ENCODE peak calls at places on chromosomes 3 and 15, in four cellular contexts. S is DND-41, A is endodermal cell, X is sigmoid colon. T is an unnamed sample.

GRCh38 chr3:16935766-16936165 is 51.0 kb downstream of the PLCL2 start:
- DNase-seq in S (no peak), A (no peak), X (no peak), T (no peak)

GRCh38 chr3:125679258-125679657 is 84.0 kb upstream of the OSBPL11 start:
- DNase-seq in S (no peak), A (peak; percentile 61), X (no peak), T (no peak)

GRCh38 chr3:44529927-44530326 is 25.1 kb upstream of the ZKSCAN7 start:
- DNase-seq in S (peak; percentile 41), A (no peak), X (no peak), T (peak; percentile 11)

GRCh38 chr3:143035466-143036214 is 34.3 kb downstream of the U2SURP start:
- DNase-seq in S (no peak), A (no peak), X (no peak), T (no peak)

GRCh38 chr3:87145553-87145952 is 81.6 kb upstream of the CHMP2B start:
- DNase-seq in S (peak; percentile 17), A (peak; percentile 89), X (no peak), T (no peak)

GRCh38 chr3:141021261-141021660 is 29.9 kb upstream of the SPSB4 start:
- DNase-seq in S (no peak), A (no peak), X (no peak), T (no peak)

GRCh38 chr15:69338535-69339213 is 40.0 kb downstream of the PAQR5 start:
- DNase-seq in S (no peak), A (no peak), X (no peak), T (peak; percentile 59)

GRCh38 chr3:52084954-52085730 is 28.8 kb upstream of the DUSP7 start:
- DNase-seq in S (no peak), A (peak; percentile 78), X (no peak), T (no peak)

GRCh38 chr3:191882289-191882688 is 421.3 kb downstream of the PYDC2 start:
- DNase-seq in S (no peak), A (no peak), X (no peak), T (no peak)

GRCh38 chr3:15287565-15288330 is 44.6 kb downstream of the SH3BP5 start:
- DNase-seq in S (no peak), A (no peak), X (peak; percentile 95), T (no peak)

GRCh38 chr3:192916455-192917257 is 1.0 kb downstream of the MB21D2 start:
- DNase-seq in S (no peak), A (peak; percentile 88), X (peak; percentile 87), T (peak; percentile 56)

GRCh38 chr15:58222698-58223097 is 84.5 kb downstream of the AQP9 start:
- DNase-seq in S (no peak), A (no peak), X (no peak), T (peak; percentile 18)

GRCh38 chr3:189780556-189781270 is 149.5 kb downstream of the TP63 start:
- DNase-seq in S (no peak), A (no peak), X (no peak), T (no peak)

GRCh38 chr15:75215107-75216004 is 13.7 kb downstream of the C15orf39 start:
- DNase-seq in S (no peak), A (no peak), X (no peak), T (no peak)

GRCh38 chr3:127614928-127615592 is 13.9 kb upstream of the PODXL2 start:
- DNase-seq in S (no peak), A (no peak), X (no peak), T (no peak)

GRCh38 chr3:45218578-45219390 is 7.3 kb downstream of the TMEM158 start:
- DNase-seq in S (no peak), A (no peak), X (no peak), T (peak; percentile 39)

GRCh38 chr3:66885326-66886000 is 112.6 kb upstream of the KBTBD8 start:
- DNase-seq in S (no peak), A (peak; percentile 52), X (no peak), T (peak; percentile 1)

GRCh38 chr15:81170504-81170903 is 26.2 kb upstream of the IL16 start:
- DNase-seq in S (no peak), A (no peak), X (no peak), T (no peak)

GRCh38 chr15:36882487-36883108 is 217.8 kb downstream of the MEIS2 start:
- DNase-seq in S (no peak), A (peak; percentile 73), X (no peak), T (no peak)

GRCh38 chr15:101225658-101226057 is 26.2 kb downstream of the CHSY1 start:
- DNase-seq in S (no peak), A (no peak), X (no peak), T (no peak)

GRCh38 chr3:32733631-32734229 is 48.7 kb downstream of the CNOT10 start:
- DNase-seq in S (no peak), A (no peak), X (no peak), T (peak; percentile 13)

GRCh38 chr15:90773485-90773884 is 56.3 kb downstream of the BLM start:
- DNase-seq in S (no peak), A (no peak), X (no peak), T (no peak)

GRCh38 chr15:72082176-72082575 is 35.8 kb downstream of the MYO9A start:
- DNase-seq in S (no peak), A (no peak), X (no peak), T (no peak)

GRCh38 chr3:120113128-120114116 is 19.2 kb upstream of the GSK3B start:
- DNase-seq in S (no peak), A (no peak), X (no peak), T (peak; percentile 97)

GRCh38 chr3:129658156-129658843 is 51.8 kb upstream of the PLXND1 start:
- DNase-seq in S (no peak), A (no peak), X (no peak), T (no peak)

GRCh38 chr15:34855893-34856292 is 60.5 kb upstream of the ACTC1 start:
- DNase-seq in S (no peak), A (no peak), X (no peak), T (peak; percentile 22)

GRCh38 chr3:39101022-39101689 is 6.3 kb downstream of the GORASP1 start:
- DNase-seq in S (peak; percentile 35), A (peak; percentile 78), X (no peak), T (no peak)

GRCh38 chr15:88393719-88394519 is 73.3 kb downstream of the MRPL46 start:
- DNase-seq in S (no peak), A (no peak), X (no peak), T (peak; percentile 8)

GRCh38 chr15:28021281-28022039 is 77.7 kb downstream of the OCA2 start:
- DNase-seq in S (peak; percentile 79), A (peak; percentile 89), X (no peak), T (peak; percentile 17)

GRCh38 chr3:38985581-38985980 is 66.2 kb downstream of the SCN11A start:
- DNase-seq in S (no peak), A (no peak), X (no peak), T (peak; percentile 92)

GRCh38 chr3:36777424-36778218 is 13.3 kb upstream of the DCLK3 start:
- DNase-seq in S (no peak), A (no peak), X (no peak), T (no peak)

GRCh38 chr3:124351430-124352142 is 359.7 kb upstream of the ROPN1 start:
- DNase-seq in S (peak; percentile 8), A (peak; percentile 77), X (no peak), T (peak; percentile 39)

GRCh38 chr15:60426870-60427528 is 29.2 kb upstream of the ANXA2 start:
- DNase-seq in S (no peak), A (no peak), X (no peak), T (no peak)

GRCh38 chr15:31162721-31163510 is 61.4 kb upstream of the TRPM1 start:
- DNase-seq in S (no peak), A (no peak), X (no peak), T (no peak)

GRCh38 chr3:48694610-48695051 is 8.9 kb upstream of the NCKIPSD start:
- DNase-seq in S (no peak), A (no peak), X (peak; percentile 96), T (peak; percentile 85)

GRCh38 chr15:29034151-29034550 is 148.4 kb downstream of the APBA2 start:
- DNase-seq in S (no peak), A (peak; percentile 59), X (no peak), T (no peak)

GRCh38 chr3:51874411-51874810 is 990 bp downstream of the IQCF5 start:
- DNase-seq in S (no peak), A (no peak), X (no peak), T (no peak)

GRCh38 chr3:161914703-161915102 is 418.1 kb downstream of the OTOL1 start:
- DNase-seq in S (peak; percentile 30), A (peak; percentile 79), X (peak; percentile 69), T (no peak)
- TF ChIP-seq CTCF in S (peak; percentile 59), A (peak; percentile 85), X (peak; percentile 31), T (no peak)

GRCh38 chr3:42876940-42877720 is 1.5 kb upstream of the CYP8B1 start:
- DNase-seq in S (no peak), A (peak; percentile 67), X (no peak), T (no peak)
- H3K27me3 ChIP-seq in S (peaks cover 19% of the 10 kb centered on the region), A (no peaks in the 10 kb centered on the region), X (no peaks in the 10 kb centered on the region), T (peaks cover 45% of the 10 kb centered on the region)

DNA sequence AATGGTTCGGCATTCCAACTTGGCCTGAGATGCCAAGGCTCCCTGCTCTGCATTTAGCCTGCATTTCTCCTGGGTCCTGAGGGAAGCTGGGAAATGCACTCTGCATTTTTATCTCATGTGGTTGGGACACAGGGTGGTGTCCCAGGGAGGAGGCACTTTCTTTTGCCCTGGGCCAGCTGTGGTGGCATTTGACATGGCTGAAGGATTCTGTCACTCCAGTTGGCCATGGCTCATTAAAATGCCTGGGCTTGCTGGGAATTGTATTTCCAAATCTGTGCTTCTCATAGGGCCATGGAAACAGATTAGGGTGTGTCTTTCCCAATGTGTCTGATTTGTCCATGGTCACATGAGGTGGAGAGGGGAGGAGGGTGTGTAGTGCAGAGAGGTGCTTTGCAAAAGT is 128.3 kb upstream of the RGMA start:
- DNase-seq in S (no peak), A (no peak), X (no peak), T (no peak)
- H3K27ac ChIP-seq in S (no peak overlapping the region), A (no peak overlapping the region), X (no peak overlapping the region), T (no peak overlapping the region)

GRCh38 chr3:155859859-155860258 is 5.6 kb upstream of the SLC33A1 start:
- DNase-seq in S (no peak), A (no peak), X (no peak), T (no peak)
- TF ChIP-seq CTCF in S (peak; percentile 47), A (peak; percentile 28), X (no peak), T (peak; percentile 51)

GRCh38 chr3:13042127-13042931 is 30.9 kb downstream of the IQSEC1 start:
- DNase-seq in S (no peak), A (no peak), X (no peak), T (no peak)
- H3K27me3 ChIP-seq in S (no peaks in the 10 kb centered on the region), A (no peaks in the 10 kb centered on the region), X (no peaks in the 10 kb centered on the region), T (peaks cover 29% of the 10 kb centered on the region)

GRCh38 chr15:41153733-41154132 is 37.7 kb upstream of the INO80 start:
- DNase-seq in S (no peak), A (no peak), X (no peak), T (no peak)
- H3K27ac ChIP-seq in S (no peak overlapping the region), A (no peak overlapping the region), X (no peak overlapping the region), T (no peak overlapping the region)

GRCh38 chr3:40109641-40110490 is 199.6 kb upstream of the EIF1B start:
- DNase-seq in S (no peak), A (peak; percentile 76), X (no peak), T (no peak)
- TF ChIP-seq CTCF in S (no peak), A (peak; percentile 80), X (no peak), T (peak; percentile 51)

GRCh38 chr3:24715171-24715792 is 220.6 kb upstream of the THRB start:
- DNase-seq in S (no peak), A (no peak), X (no peak), T (no peak)
- H3K27me3 ChIP-seq in S (no peaks in the 10 kb centered on the region), A (no peaks in the 10 kb centered on the region), X (no peaks in the 10 kb centered on the region), T (no peaks in the 10 kb centered on the region)